ENCODE peak calls at places on chromosomes 12 and 14, in nine cellular contexts. N is activated naive CD4-positive, alpha-beta T cell treated with anti-CD3 and anti-CD28 coated beads, Interleukin-2, amount 50 U/mL, for 72 hours; E is NCI-H460; U is ovary; D is HFF-Myc; I is astrocyte of the hippocampus; Z is H9; O is AG08395; K is activated gamma-delta T cell treated with anti-CD3 and anti-CD28 coated beads, Interleukin-2, amount 50 U/mL, for 16 hours. B is an unnamed sample.

GRCh38 chr12:18139989-18140596 is 50.1 kb upstream of the RERGL start:
- DNase-seq in N (no peak), E (peak), U (no peak), D (no peak), I (peak), Z (no peak), O (peak), K (no peak), B (peak)

GRCh38 chr12:106585237-106585834 is 2.5 kb downstream of the RFX4 start:
- DNase-seq in N (no peak), E (no peak), U (no peak), D (no peak), I (no peak), Z (peak), O (no peak), K (no peak), B (no peak)

GRCh38 chr14:100652739-100653138 is 65.5 kb upstream of the BEGAIN start:
- DNase-seq in N (no peak), E (no peak), U (no peak), D (no peak), I (no peak), Z (no peak), O (no peak), K (no peak), B (no peak)

GRCh38 chr14:65585216-65585615 is 172.7 kb downstream of the FUT8 start:
- DNase-seq in N (no peak), E (no peak), U (no peak), D (no peak), I (no peak), Z (no peak), O (no peak), K (no peak), B (no peak)

GRCh38 chr12:12704593-12705230 is 8.7 kb upstream of the GPR19 start:
- DNase-seq in N (no peak), E (peak), U (peak), D (peak), I (peak), Z (peak), O (peak), K (no peak), B (peak)

GRCh38 chr12:58893421-58893986 is 26.8 kb downstream of the LRIG3 start:
- DNase-seq in N (no peak), E (no peak), U (no peak), D (peak), I (peak), Z (no peak), O (no peak), K (no peak), B (no peak)

GRCh38 chr12:31004666-31005065 is 69.0 kb upstream of the DDX11 start:
- DNase-seq in N (no peak), E (no peak), U (no peak), D (no peak), I (no peak), Z (no peak), O (no peak), K (no peak), B (no peak)

GRCh38 chr14:72503696-72504368 is 390.1 kb downstream of the DPF3 start:
- DNase-seq in N (no peak), E (no peak), U (no peak), D (no peak), I (no peak), Z (no peak), O (no peak), K (no peak), B (no peak)

GRCh38 chr14:69582207-69582606 is 7.5 kb upstream of the CCDC177 start:
- DNase-seq in N (no peak), E (no peak), U (no peak), D (no peak), I (no peak), Z (no peak), O (peak), K (no peak), B (no peak)

GRCh38 chr14:91277546-91278382 is 33.3 kb upstream of the GPR68 start:
- DNase-seq in N (no peak), E (no peak), U (no peak), D (no peak), I (no peak), Z (no peak), O (no peak), K (no peak), B (no peak)

GRCh38 chr12:76480800-76481199 is 78.8 kb downstream of the OSBPL8 start:
- DNase-seq in N (no peak), E (no peak), U (no peak), D (no peak), I (no peak), Z (no peak), O (no peak), K (no peak), B (no peak)

GRCh38 chr14:82146846-82147245 is 613.2 kb upstream of the SEL1L start:
- DNase-seq in N (no peak), E (no peak), U (no peak), D (no peak), I (no peak), Z (no peak), O (no peak), K (no peak), B (peak)

GRCh38 chr12:4157122-4157521 is 116.4 kb upstream of the CCND2 start:
- DNase-seq in N (no peak), E (no peak), U (no peak), D (no peak), I (no peak), Z (no peak), O (no peak), K (no peak), B (no peak)

GRCh38 chr12:87812030-87812429 is 217.2 kb downstream of the C12orf50 start:
- DNase-seq in N (no peak), E (no peak), U (no peak), D (no peak), I (no peak), Z (no peak), O (no peak), K (no peak), B (no peak)

GRCh38 chr12:6205144-6205539 is 4.9 kb downstream of the CD9 start:
- DNase-seq in N (no peak), E (no peak), U (peak), D (no peak), I (peak), Z (peak), O (no peak), K (no peak), B (no peak)

GRCh38 chr14:86166541-86166940 is 636.6 kb downstream of the FLRT2 start:
- DNase-seq in N (no peak), E (no peak), U (no peak), D (no peak), I (no peak), Z (no peak), O (no peak), K (no peak), B (peak)

GRCh38 chr12:104304261-104305004 is 894 bp downstream of the EID3 start:
- DNase-seq in N (no peak), E (no peak), U (no peak), D (no peak), I (no peak), Z (no peak), O (peak), K (no peak), B (no peak)

GRCh38 chr14:30296956-30297405 is 262.0 kb upstream of the G2E3 start:
- DNase-seq in N (no peak), E (no peak), U (no peak), D (no peak), I (no peak), Z (no peak), O (no peak), K (no peak), B (no peak)

B was measured in MM.1S.